ENCODE peak calls at places on chromosomes 2 and 18, in seven cellular contexts. Y, L, E, I, Z, D and S are unnamed samples.

GRCh38 chr2:163182764-163183354 is 344.3 kb upstream of the KCNH7 start:
- DNase-seq in Y (no peak), L (no peak), E (no peak), I (no peak), Z (no peak), D (no peak), S (no peak)

GRCh38 chr2:43217228-43218220 is 8.9 kb downstream of the ZFP36L2 start:
- DNase-seq in Y (no peak), L (no peak), E (no peak), I (no peak), Z (no peak), D (no peak), S (no peak)

GRCh38 chr2:119263656-119264055 is 40.0 kb downstream of the STEAP3 start:
- DNase-seq in Y (peak; percentile 50), L (no peak), E (peak; percentile 36), I (no peak), Z (no peak), D (no peak), S (no peak)

GRCh38 chr2:216927163-216927562 is 67.3 kb upstream of the TNP1 start:
- DNase-seq in Y (no peak), L (no peak), E (no peak), I (no peak), Z (no peak), D (no peak), S (no peak)

GRCh38 chr2:232887171-232887850 is 17.2 kb downstream of the SNORC start:
- DNase-seq in Y (no peak), L (no peak), E (no peak), I (peak; percentile 33), Z (peak; percentile 9), D (peak; percentile 44), S (no peak)

GRCh38 chr18:37408676-37409305 is 156.8 kb downstream of the CELF4 start:
- DNase-seq in Y (no peak), L (no peak), E (no peak), I (no peak), Z (no peak), D (no peak), S (no peak)

GRCh38 chr18:22114526-22115321 is 54.7 kb upstream of the GATA6 start:
- DNase-seq in Y (no peak), L (no peak), E (no peak), I (no peak), Z (no peak), D (no peak), S (no peak)

GRCh38 chr18:76644580-76644979 is 149.5 kb upstream of the ZNF516 start:
- DNase-seq in Y (no peak), L (no peak), E (no peak), I (no peak), Z (no peak), D (no peak), S (no peak)

GRCh38 chr2:240432430-240432819 is 3.0 kb upstream of the GPC1 start:
- DNase-seq in Y (no peak), L (no peak), E (peak; percentile 12), I (peak; percentile 37), Z (peak; percentile 15), D (peak; percentile 35), S (no peak)

DNA sequence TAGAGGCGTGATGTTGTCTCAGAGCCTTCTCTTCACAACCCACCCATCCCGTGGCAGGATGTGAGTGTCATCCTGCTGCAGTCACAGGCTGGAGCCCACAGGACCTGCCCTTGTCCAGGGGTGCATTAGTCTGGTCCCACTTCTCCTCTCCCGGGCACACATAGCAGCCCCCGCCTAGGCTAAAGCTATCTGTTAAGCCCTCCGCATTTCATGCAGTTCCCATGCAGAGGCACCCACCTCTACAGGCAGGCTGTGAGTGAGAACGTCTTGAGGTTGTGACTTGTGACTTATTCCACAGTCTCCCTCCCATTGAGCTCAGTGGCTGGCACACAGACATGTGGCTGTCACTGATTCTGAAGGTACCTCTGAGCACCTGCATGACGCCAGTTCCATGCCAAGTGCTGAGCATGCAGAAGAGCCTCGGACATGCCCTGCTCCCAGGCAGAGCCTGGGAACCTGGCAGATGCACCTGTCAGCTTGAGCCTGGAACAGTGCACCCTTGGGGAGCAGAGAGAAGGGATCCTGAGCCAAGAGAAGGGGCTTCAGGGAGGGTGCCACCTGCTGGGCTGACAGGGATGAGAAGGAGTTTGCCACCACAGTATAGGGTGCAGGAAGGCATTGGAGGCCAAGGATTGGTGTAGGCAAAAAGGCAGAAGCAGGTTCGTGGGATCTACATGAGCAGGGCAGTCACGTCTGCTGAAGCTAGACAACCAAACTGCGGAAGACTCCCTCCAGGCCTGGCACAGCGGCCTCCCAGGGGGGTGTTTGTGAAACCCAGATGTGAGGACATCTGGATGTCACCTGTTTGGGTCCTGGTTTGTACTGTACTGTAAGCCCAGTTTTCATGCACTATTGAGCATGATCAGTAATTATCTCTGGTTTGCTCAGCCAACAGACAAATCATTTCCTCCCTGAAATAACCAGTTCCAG is 213.6 kb downstream of the GLI2 start:
- DNase-seq in Y (no peak), L (no peak), E (no peak), I (no peak), Z (no peak), D (no peak), S (no peak)
- TF ChIP-seq CTCF in Y (no peak), L (peak; percentile 28), E (no peak), I (no peak), Z (no peak), D (no peak), S (peak; percentile 39)

DNA sequence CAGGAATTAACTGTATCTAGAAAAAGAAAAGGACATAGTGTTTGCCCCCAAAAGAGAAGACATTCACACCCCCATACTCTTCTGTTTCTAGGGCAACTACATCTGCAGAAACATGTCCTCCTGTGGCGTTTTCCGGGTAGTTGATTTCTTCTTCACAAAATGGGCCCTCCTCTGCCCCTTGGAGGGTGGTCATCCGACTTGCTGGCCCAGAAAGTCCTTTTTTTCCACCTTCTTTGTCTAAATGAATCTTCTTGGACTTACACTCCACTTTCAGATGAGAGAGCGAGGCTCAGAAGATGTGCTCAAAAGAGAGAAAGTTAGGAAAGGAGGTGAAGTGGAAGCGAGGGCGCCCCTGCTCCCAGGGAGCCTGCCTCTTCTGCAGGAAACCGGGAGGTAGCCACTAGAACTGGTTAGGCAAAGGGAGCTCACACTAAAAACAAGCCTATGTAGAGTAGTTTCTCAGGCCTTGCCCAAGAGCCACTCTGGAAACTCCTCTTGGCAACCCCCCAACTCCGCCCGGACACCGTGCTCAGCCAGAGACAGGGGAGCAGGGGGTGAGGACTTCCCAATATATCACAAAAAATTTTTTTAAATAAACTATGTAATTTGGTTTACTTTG is 10.2 kb upstream of the SIX3 start:
- DNase-seq in Y (no peak), L (no peak), E (no peak), I (no peak), Z (no peak), D (no peak), S (no peak)
- H3K27me3 ChIP-seq in Y (peaks cover 28% of the 10 kb centered on the region), L (peaks cover 100% of the 10 kb centered on the region), E (peaks cover 79% of the 10 kb centered on the region), I (peaks cover 41% of the 10 kb centered on the region), Z (peaks cover 100% of the 10 kb centered on the region), D (peaks cover 94% of the 10 kb centered on the region), S (no peaks in the 10 kb centered on the region)

GRCh38 chr2:121456325-121456724 is 74.4 kb upstream of the RNU4ATAC start:
- DNase-seq in Y (no peak), L (no peak), E (no peak), I (no peak), Z (no peak), D (no peak), S (no peak)
- H3K4me3 ChIP-seq in Y (no peak overlapping the region), L (no peak overlapping the region), E (no peak overlapping the region), I (no peak overlapping the region), Z (no peak overlapping the region), D (no peak overlapping the region), S (no peak overlapping the region)

DNA sequence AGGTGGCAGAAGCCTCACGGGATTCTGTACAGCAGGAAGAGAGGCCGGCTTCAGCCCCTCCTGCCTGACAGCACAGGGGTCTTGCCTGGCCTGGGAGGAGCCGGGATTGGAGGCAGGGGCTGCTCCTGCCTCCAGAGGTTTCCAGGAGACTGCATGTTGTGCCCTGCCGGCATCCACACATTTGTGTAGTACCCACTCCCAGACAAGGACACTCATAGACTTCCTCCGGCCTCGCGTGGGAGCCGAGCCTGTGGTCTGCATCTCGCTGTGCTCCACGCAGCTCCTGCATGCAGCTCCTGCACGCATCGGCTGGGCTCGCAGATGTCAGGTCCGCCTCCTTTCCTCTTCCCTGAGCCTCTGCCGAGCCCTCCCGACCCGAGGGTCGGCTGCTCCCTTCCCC is 34.7 kb downstream of the TPO start:
- DNase-seq in Y (no peak), L (no peak), E (no peak), I (no peak), Z (no peak), D (no peak), S (no peak)
- TF ChIP-seq CTCF in Y (no peak), L (no peak), E (no peak), I (no peak), Z (no peak), D (no peak), S (no peak)

DNA sequence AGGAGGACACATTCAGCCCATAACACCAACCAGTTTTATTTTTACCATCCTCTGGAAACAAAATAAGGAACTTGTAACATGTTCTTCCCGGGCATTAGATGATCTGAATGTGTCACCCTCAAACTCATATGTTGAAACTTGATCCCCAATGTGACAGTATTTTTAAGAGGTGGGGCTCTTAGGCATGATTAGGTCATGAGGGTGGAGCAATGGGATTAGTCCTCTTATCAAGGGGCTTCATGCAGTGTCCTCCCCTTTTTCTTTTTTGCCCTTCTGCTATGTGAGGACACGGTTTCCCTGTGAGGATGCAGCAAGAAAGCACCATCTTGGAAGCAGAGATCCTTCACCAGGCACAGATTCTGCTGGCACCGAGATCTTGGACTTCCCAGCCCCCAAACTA is 401.5 kb upstream of the TRIB2 start:
- DNase-seq in Y (no peak), L (no peak), E (no peak), I (no peak), Z (no peak), D (no peak), S (no peak)
- H3K27me3 ChIP-seq in Y (no peaks in the 10 kb centered on the region), L (no peaks in the 10 kb centered on the region), E (no peaks in the 10 kb centered on the region), I (no peaks in the 10 kb centered on the region), Z (no peaks in the 10 kb centered on the region), D (no peaks in the 10 kb centered on the region), S (no peaks in the 10 kb centered on the region)

GRCh38 chr2:237433920-237434319 is 20.0 kb upstream of the COL6A3 start:
- DNase-seq in Y (no peak), L (no peak), E (no peak), I (no peak), Z (no peak), D (no peak), S (no peak)
- H3K4me3 ChIP-seq in Y (no peak overlapping the region), L (no peak overlapping the region), E (no peak overlapping the region), I (no peak overlapping the region), Z (no peak overlapping the region), D (no peak overlapping the region), S (no peak overlapping the region)